ENCODE peak calls at places on chromosomes 7 and 10, in five cellular contexts. S is osteoblast, N is NT2/D1, R is mammary epithelial cell, Q is Karpas-422. G is an unnamed sample.

GRCh38 chr10:124417846-124418725 is 637 bp downstream of the OAT start:
- DNase-seq in S (peak; percentile 91), N (no peak), R (peak; percentile 66), Q (peak; percentile 54), G (no peak)

GRCh38 chr7:6375346-6376101 is 72.2 kb downstream of the DAGLB start:
- DNase-seq in S (peak; percentile 67), N (no peak), R (peak; percentile 41), Q (peak; percentile 57), G (no peak)

GRCh38 chr7:72313906-72314305 is 98.2 kb downstream of the CALN1 start:
- DNase-seq in S (no peak), N (no peak), R (no peak), Q (no peak), G (no peak)

GRCh38 chr10:51244739-51245138 is 170.5 kb downstream of the PRKG1 start:
- DNase-seq in S (peak; percentile 74), N (peak; percentile 18), R (no peak), Q (no peak), G (no peak)

GRCh38 chr10:3455385-3456334 is 283.1 kb upstream of the PITRM1 start:
- DNase-seq in S (no peak), N (no peak), R (peak; percentile 62), Q (no peak), G (peak; percentile 66)

GRCh38 chr10:49756641-49757040 is 5.5 kb downstream of the OGDHL start:
- DNase-seq in S (no peak), N (no peak), R (no peak), Q (no peak), G (no peak)

GRCh38 chr7:40186586-40186985 is 51.8 kb downstream of the SUGCT start:
- DNase-seq in S (no peak), N (no peak), R (no peak), Q (peak; percentile 41), G (no peak)

GRCh38 chr10:104330168-104331117 is 7.8 kb downstream of the ITPRIP start:
- DNase-seq in S (no peak), N (no peak), R (peak; percentile 88), Q (no peak), G (no peak)

GRCh38 chr7:37590824-37591223 is 92.7 kb upstream of the GPR141 start:
- DNase-seq in S (no peak), N (no peak), R (no peak), Q (no peak), G (no peak)

GRCh38 chr7:83691095-83691494 is 42.2 kb upstream of the SEMA3E start:
- DNase-seq in S (no peak), N (no peak), R (no peak), Q (no peak), G (no peak)
- H3K4me3 ChIP-seq in S (no peak overlapping the region), N (no peak overlapping the region), R (no peak overlapping the region), Q (no peak overlapping the region), G (no peak overlapping the region)

DNA sequence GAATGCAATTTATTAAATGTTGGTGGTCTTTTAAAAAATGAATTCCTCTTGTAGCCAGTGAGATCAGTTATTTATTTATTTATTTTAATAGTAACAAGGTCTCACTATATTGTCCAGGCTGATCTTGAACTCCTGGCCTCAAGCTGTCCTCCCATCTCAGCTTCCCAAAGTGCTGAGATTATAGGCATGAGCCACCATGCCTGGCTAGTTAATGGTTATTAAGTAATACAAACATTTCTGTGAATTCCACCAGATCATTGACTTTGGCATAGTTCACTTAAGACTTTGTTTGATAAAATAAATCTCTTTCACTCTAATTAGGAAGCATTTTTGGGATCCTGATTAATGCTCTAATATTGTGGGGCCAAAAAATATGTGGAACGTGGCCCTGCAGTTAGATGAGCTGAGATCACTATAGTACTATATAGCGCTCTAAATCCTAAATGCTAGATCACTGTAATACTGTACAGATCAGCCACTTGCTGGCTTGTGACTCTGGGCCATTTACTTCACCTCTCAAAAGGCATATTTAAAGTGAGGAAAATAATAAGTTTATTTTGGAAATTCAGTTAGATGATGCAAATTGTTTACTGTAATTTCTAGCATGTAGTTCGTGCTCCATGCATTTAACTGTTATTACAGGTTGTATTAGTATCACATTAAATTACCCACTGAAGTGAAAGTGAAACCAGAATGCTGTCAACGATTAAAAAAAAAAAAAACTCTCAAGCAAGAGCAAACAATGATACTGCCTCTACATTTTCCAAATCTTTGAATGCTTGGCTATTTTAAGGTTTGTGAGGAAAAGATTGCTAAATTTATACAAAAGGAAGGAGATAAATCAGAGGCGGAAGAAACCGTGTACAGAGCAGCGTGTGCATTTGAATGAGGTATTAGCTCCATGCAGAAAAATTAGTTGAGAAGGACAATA is 15.9 kb upstream of the FAS start:
- DNase-seq in S (no peak), N (no peak), R (peak; percentile 31), Q (no peak), G (no peak)
- H3K4me3 ChIP-seq in S (peak overlapping the region; percentile 52), N (no peak overlapping the region), R (peak overlapping the region; percentile 74), Q (peak overlapping the region; percentile 65), G (peak overlapping the region; percentile 75)

GRCh38 chr10:117652228-117653169 is 110.0 kb downstream of the EMX2 start:
- DNase-seq in S (no peak), N (no peak), R (peak; percentile 16), Q (no peak), G (no peak)

GRCh38 chr10:117647306-117647705 is 104.8 kb downstream of the EMX2 start:
- DNase-seq in S (no peak), N (no peak), R (no peak), Q (no peak), G (no peak)

GRCh38 chr10:117651121-117651520 is 108.6 kb downstream of the EMX2 start:
- DNase-seq in S (no peak), N (no peak), R (no peak), Q (no peak), G (no peak)

DNA sequence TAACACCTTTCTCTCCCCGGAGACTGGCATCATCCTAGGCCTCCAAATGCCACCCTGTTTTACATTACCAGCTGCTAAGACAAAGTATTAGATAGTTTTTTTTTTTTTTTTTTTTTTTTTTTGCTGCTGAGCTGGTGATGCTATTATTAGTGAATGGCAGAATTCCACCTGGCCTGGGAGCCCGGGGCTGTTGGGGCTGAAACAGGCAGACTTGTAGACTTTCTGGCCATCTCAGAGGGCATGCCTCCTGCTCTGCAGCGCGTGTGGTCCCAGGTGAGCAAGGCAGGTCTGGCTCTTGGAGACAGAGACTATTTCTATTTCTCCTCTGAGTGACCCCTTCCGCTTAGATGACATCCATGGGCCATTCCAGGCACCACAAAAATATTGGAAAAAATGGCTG is 104.2 kb downstream of the EMX2 start:
- DNase-seq in S (no peak), N (no peak), R (no peak), Q (no peak), G (no peak)
- H3K4me3 ChIP-seq in S (no peak overlapping the region), N (no peak overlapping the region), R (no peak overlapping the region), Q (no peak overlapping the region), G (no peak overlapping the region)

DNA sequence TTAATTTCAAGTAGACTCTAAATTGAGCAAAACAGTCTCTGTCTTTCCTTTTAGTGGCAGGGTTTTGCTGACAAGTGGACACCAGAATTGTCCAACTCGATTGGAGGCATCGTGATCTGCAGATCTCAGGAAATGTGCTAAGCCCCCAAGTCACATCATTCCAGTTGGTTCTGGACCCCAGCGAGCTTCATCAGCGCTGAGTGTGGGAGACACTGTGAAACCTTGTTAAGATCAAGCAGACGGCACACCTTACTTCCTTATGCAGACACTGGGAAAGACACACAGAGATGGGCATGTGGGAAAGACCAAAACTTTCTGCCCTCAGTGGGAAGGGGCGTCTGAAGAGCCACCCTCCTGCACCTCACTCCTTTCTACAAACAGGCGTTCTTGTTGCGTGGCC is 440.8 kb downstream of the GLRX3 start:
- DNase-seq in S (no peak), N (no peak), R (no peak), Q (no peak), G (no peak)
- H3K4me3 ChIP-seq in S (no peak overlapping the region), N (no peak overlapping the region), R (no peak overlapping the region), Q (no peak overlapping the region), G (no peak overlapping the region)

DNA sequence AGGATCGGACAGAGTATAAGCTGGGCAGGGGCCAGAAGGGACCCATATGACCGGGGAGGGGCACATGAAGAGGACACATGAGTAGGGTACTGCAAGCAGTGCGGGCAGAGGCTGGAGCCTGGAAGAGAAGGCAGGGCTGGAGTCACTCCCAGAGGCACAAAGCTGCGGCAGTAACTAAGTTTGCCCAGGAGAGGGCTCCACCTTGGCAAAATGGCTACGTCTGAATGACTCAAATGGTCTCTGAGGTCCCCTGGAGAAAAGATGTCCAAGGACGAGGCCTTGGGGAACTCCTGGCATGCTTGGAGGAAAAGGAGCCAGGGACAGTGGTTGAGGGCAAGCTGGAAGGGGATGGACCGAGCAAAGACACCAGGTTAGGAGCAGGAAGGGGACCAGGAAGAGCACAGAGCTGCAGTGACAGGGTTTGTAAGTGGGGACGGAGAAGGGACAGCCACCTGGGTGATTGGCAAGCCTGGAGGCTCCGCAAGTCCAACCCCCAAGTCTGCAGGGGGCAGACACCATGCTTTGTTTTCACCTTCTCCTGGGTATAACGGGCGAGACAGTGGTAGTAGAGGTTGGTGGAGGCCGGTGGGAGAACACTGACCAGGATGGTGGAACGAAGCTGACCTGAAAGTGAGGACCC is 43.1 kb upstream of the LBX1 start:
- DNase-seq in S (peak; percentile 95), N (peak; percentile 65), R (peak; percentile 50), Q (peak; percentile 72), G (no peak)
- H3K4me3 ChIP-seq in S (no peak overlapping the region), N (no peak overlapping the region), R (no peak overlapping the region), Q (no peak overlapping the region), G (no peak overlapping the region)